ENCODE peak calls at places on chromosome 12, in six cellular contexts. One of them, this sample, is unnamed.

GRCh38 chr12:113899844-113900471 is 66.2 kb downstream of the RBM19 start:
- DNase-seq in gastrocnemius medialis: no peak
- DNase-seq in thyroid gland: no peak
- DNase-seq in tibial nerve: no peak
- DNase-seq in AG10803: no peak
- DNase-seq in astrocyte: no peak
- DNase-seq in this sample: no peak

GRCh38 chr12:6697584-6698351 is 2.8 kb downstream of the PIANP start:
- DNase-seq in gastrocnemius medialis: no peak
- DNase-seq in thyroid gland: peak
- DNase-seq in tibial nerve: no peak
- DNase-seq in AG10803: peak
- DNase-seq in astrocyte: peak
- DNase-seq in this sample: peak

GRCh38 chr12:42921741-42922511 is 332.4 kb upstream of the PRICKLE1 start:
- DNase-seq in gastrocnemius medialis: no peak
- DNase-seq in thyroid gland: no peak
- DNase-seq in tibial nerve: no peak
- DNase-seq in AG10803: no peak
- DNase-seq in astrocyte: peak
- DNase-seq in this sample: peak

GRCh38 chr12:57429473-57430116 is 1.2 kb downstream of the R3HDM2 start:
- DNase-seq in gastrocnemius medialis: no peak
- DNase-seq in thyroid gland: peak
- DNase-seq in tibial nerve: no peak
- DNase-seq in AG10803: peak
- DNase-seq in astrocyte: peak
- DNase-seq in this sample: no peak

GRCh38 chr12:57005980-57006808 is at the start of gene ZBTB39:
- DNase-seq in gastrocnemius medialis: no peak
- DNase-seq in thyroid gland: peak
- DNase-seq in tibial nerve: no peak
- DNase-seq in AG10803: peak
- DNase-seq in astrocyte: peak
- DNase-seq in this sample: peak

GRCh38 chr12:13038491-13039161 is 5.6 kb upstream of the FAM234B start:
- DNase-seq in gastrocnemius medialis: no peak
- DNase-seq in thyroid gland: no peak
- DNase-seq in tibial nerve: no peak
- DNase-seq in AG10803: peak
- DNase-seq in astrocyte: peak
- DNase-seq in this sample: peak

GRCh38 chr12:62259311-62259992 is 752 bp upstream of the USP15 start:
- DNase-seq in gastrocnemius medialis: no peak
- DNase-seq in thyroid gland: peak
- DNase-seq in tibial nerve: no peak
- DNase-seq in AG10803: no peak
- DNase-seq in astrocyte: no peak
- DNase-seq in this sample: no peak

GRCh38 chr12:2652401-2653081 is 142.2 kb upstream of the FKBP4 start:
- DNase-seq in gastrocnemius medialis: no peak
- DNase-seq in thyroid gland: no peak
- DNase-seq in tibial nerve: no peak
- DNase-seq in AG10803: no peak
- DNase-seq in astrocyte: no peak
- DNase-seq in this sample: no peak

GRCh38 chr12:72274926-72275325 is 2.8 kb downstream of the TRHDE start:
- DNase-seq in gastrocnemius medialis: no peak
- DNase-seq in thyroid gland: no peak
- DNase-seq in tibial nerve: no peak
- DNase-seq in AG10803: peak
- DNase-seq in astrocyte: no peak
- DNase-seq in this sample: peak

GRCh38 chr12:89319111-89319510 is 33.2 kb downstream of the DUSP6 start:
- DNase-seq in gastrocnemius medialis: no peak
- DNase-seq in thyroid gland: no peak
- DNase-seq in tibial nerve: no peak
- DNase-seq in AG10803: peak
- DNase-seq in astrocyte: no peak
- DNase-seq in this sample: peak

GRCh38 chr12:89316705-89317139 is 35.6 kb downstream of the DUSP6 start:
- DNase-seq in gastrocnemius medialis: no peak
- DNase-seq in thyroid gland: no peak
- DNase-seq in tibial nerve: no peak
- DNase-seq in AG10803: no peak
- DNase-seq in astrocyte: no peak
- DNase-seq in this sample: no peak

GRCh38 chr12:89320735-89321134 is 31.6 kb downstream of the DUSP6 start:
- DNase-seq in gastrocnemius medialis: no peak
- DNase-seq in thyroid gland: no peak
- DNase-seq in tibial nerve: no peak
- DNase-seq in AG10803: no peak
- DNase-seq in astrocyte: no peak
- DNase-seq in this sample: peak

GRCh38 chr12:89323568-89324218 is 28.6 kb downstream of the DUSP6 start:
- DNase-seq in gastrocnemius medialis: no peak
- DNase-seq in thyroid gland: no peak
- DNase-seq in tibial nerve: no peak
- DNase-seq in AG10803: no peak
- DNase-seq in astrocyte: no peak
- DNase-seq in this sample: no peak

GRCh38 chr12:89319606-89320005 is 32.7 kb downstream of the DUSP6 start:
- DNase-seq in gastrocnemius medialis: no peak
- DNase-seq in thyroid gland: no peak
- DNase-seq in tibial nerve: no peak
- DNase-seq in AG10803: no peak
- DNase-seq in astrocyte: no peak
- DNase-seq in this sample: no peak
- H3K4me3 ChIP-seq in gastrocnemius medialis: no peak
- H3K4me3 ChIP-seq in thyroid gland: no peak
- H3K4me3 ChIP-seq in tibial nerve: no peak
- H3K4me3 ChIP-seq in AG10803: no peak
- H3K4me3 ChIP-seq in astrocyte: no peak
- H3K4me3 ChIP-seq in this sample: no peak

GRCh38 chr12:24960222-24960855 is 11.4 kb upstream of the BCAT1 start:
- DNase-seq in gastrocnemius medialis: no peak
- DNase-seq in thyroid gland: peak
- DNase-seq in tibial nerve: no peak
- DNase-seq in AG10803: peak
- DNase-seq in astrocyte: peak
- DNase-seq in this sample: peak
- TF ChIP-seq CTCF in gastrocnemius medialis: no peak
- TF ChIP-seq CTCF in thyroid gland: peak
- TF ChIP-seq CTCF in tibial nerve: no peak
- TF ChIP-seq CTCF in AG10803: peak
- TF ChIP-seq CTCF in astrocyte: peak
- TF ChIP-seq CTCF in this sample: peak

DNA sequence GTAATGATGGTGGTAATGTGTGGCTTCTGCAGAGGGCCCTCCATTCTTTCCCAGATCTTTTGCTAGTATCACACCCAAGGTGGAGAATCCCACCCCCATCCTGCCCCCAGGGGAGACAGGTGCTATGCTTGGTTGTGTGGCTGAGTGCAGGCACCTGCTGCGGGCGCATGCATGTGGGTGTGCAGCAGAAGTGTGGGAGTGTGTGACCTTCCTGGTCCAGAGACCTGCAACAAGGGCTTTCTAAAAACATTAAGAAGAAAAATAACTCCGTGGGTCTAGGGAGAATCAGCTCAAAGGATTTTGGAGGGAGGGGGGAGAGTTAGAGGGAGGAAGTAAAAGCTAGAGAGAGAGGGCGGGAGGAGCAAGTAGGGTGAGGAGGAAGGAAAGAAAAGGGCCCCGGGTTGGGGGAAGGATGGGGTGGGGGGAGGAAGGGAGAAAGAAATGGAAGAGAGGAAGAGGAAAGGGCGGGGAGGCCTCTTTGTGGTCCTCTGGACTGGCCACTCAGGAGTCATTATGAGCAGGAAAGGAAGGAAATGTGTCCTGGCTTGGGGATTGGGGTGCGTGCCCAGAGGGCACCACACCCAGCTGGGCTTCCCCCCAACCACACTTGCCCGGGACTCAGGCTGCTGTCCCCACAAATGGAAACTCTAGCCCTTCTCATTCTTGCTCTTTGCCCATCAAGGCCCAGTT is 3.0 kb upstream of the FIGNL2 start:
- DNase-seq in gastrocnemius medialis: peak
- DNase-seq in thyroid gland: no peak
- DNase-seq in tibial nerve: no peak
- DNase-seq in AG10803: no peak
- DNase-seq in astrocyte: no peak
- DNase-seq in this sample: no peak
- H3K4me3 ChIP-seq in gastrocnemius medialis: no peak
- H3K4me3 ChIP-seq in thyroid gland: no peak
- H3K4me3 ChIP-seq in tibial nerve: no peak
- H3K4me3 ChIP-seq in AG10803: no peak
- H3K4me3 ChIP-seq in astrocyte: no peak
- H3K4me3 ChIP-seq in this sample: no peak

GRCh38 chr12:9798008-9798619 is 29.2 kb upstream of the KLRF1 start:
- DNase-seq in gastrocnemius medialis: no peak
- DNase-seq in thyroid gland: peak
- DNase-seq in tibial nerve: no peak
- DNase-seq in AG10803: peak
- DNase-seq in astrocyte: peak
- DNase-seq in this sample: peak
- TF ChIP-seq CTCF in gastrocnemius medialis: no peak
- TF ChIP-seq CTCF in thyroid gland: peak
- TF ChIP-seq CTCF in tibial nerve: peak
- TF ChIP-seq CTCF in AG10803: peak
- TF ChIP-seq CTCF in astrocyte: peak
- TF ChIP-seq CTCF in this sample: peak

GRCh38 chr12:93438266-93439050 is 3.3 kb downstream of the UBE2N start:
- DNase-seq in gastrocnemius medialis: no peak
- DNase-seq in thyroid gland: no peak
- DNase-seq in tibial nerve: no peak
- DNase-seq in AG10803: no peak
- DNase-seq in astrocyte: no peak
- DNase-seq in this sample: no peak
- H3K4me3 ChIP-seq in gastrocnemius medialis: no peak
- H3K4me3 ChIP-seq in thyroid gland: no peak
- H3K4me3 ChIP-seq in tibial nerve: no peak
- H3K4me3 ChIP-seq in AG10803: no peak
- H3K4me3 ChIP-seq in astrocyte: no peak
- H3K4me3 ChIP-seq in this sample: no peak

This sample was measured in foreskin fibroblast.